ENCODE peak calls at places on chromosome 11, in ten cellular contexts. One of them, this sample, is unnamed. For H3K27me3, the result is how much of the 10 kb centered on the place peaks cover.

GRCh38 chr11:60957188-60957587 is 5.2 kb upstream of the SLC15A3 start:
- DNase-seq in HepG2: no peak
- DNase-seq in lung: no peak
- DNase-seq in transverse colon: no peak
- DNase-seq in upper lobe of right lung: no peak
- DNase-seq in HCT116: no peak
- DNase-seq in CD8-positive, alpha-beta T cell: no peak
- DNase-seq in brain microvascular endothelial cell: peak
- DNase-seq in IMR-90: no peak
- DNase-seq in AG04450: no peak
- DNase-seq in this sample: no peak

GRCh38 chr11:118979434-118979833 is 7.9 kb downstream of the FOXR1 start:
- DNase-seq in AG04450: no peak
- DNase-seq in HepG2: no peak
- DNase-seq in HCT116: no peak
- DNase-seq in upper lobe of right lung: no peak
- DNase-seq in IMR-90: no peak
- DNase-seq in lung: no peak
- DNase-seq in transverse colon: no peak
- DNase-seq in brain microvascular endothelial cell: no peak
- DNase-seq in CD8-positive, alpha-beta T cell: no peak
- DNase-seq in this sample: no peak

GRCh38 chr11:70783821-70784220 is 385.5 kb downstream of the CTTN start:
- DNase-seq in HepG2: no peak
- DNase-seq in HCT116: no peak
- DNase-seq in CD8-positive, alpha-beta T cell: no peak
- DNase-seq in AG04450: no peak
- DNase-seq in upper lobe of right lung: peak
- DNase-seq in transverse colon: no peak
- DNase-seq in lung: no peak
- DNase-seq in brain microvascular endothelial cell: no peak
- DNase-seq in IMR-90: no peak
- DNase-seq in this sample: no peak

GRCh38 chr11:124935548-124936514 is at the start of gene HEPACAM:
- DNase-seq in lung: no peak
- DNase-seq in IMR-90: no peak
- DNase-seq in brain microvascular endothelial cell: no peak
- DNase-seq in upper lobe of right lung: no peak
- DNase-seq in transverse colon: no peak
- DNase-seq in HepG2: peak
- DNase-seq in HCT116: no peak
- DNase-seq in AG04450: no peak
- DNase-seq in CD8-positive, alpha-beta T cell: no peak
- DNase-seq in this sample: no peak

GRCh38 chr11:61893981-61894380 is 2.6 kb upstream of the FADS3 start:
- DNase-seq in IMR-90: peak
- DNase-seq in brain microvascular endothelial cell: peak
- DNase-seq in AG04450: peak
- DNase-seq in upper lobe of right lung: no peak
- DNase-seq in lung: no peak
- DNase-seq in transverse colon: no peak
- DNase-seq in HepG2: no peak
- DNase-seq in CD8-positive, alpha-beta T cell: no peak
- DNase-seq in HCT116: no peak
- DNase-seq in this sample: no peak

GRCh38 chr11:23573430-23573829 is 713.2 kb upstream of the CCDC179 start:
- DNase-seq in IMR-90: peak
- DNase-seq in HepG2: no peak
- DNase-seq in transverse colon: no peak
- DNase-seq in lung: no peak
- DNase-seq in CD8-positive, alpha-beta T cell: no peak
- DNase-seq in HCT116: no peak
- DNase-seq in upper lobe of right lung: no peak
- DNase-seq in brain microvascular endothelial cell: peak
- DNase-seq in AG04450: no peak
- DNase-seq in this sample: no peak

GRCh38 chr11:74380746-74381439 is 17.3 kb downstream of the PGM2L1 start:
- DNase-seq in brain microvascular endothelial cell: peak
- DNase-seq in AG04450: no peak
- DNase-seq in HepG2: no peak
- DNase-seq in upper lobe of right lung: no peak
- DNase-seq in IMR-90: no peak
- DNase-seq in lung: no peak
- DNase-seq in transverse colon: peak
- DNase-seq in CD8-positive, alpha-beta T cell: no peak
- DNase-seq in HCT116: no peak
- DNase-seq in this sample: no peak

GRCh38 chr11:128497057-128497957 is 90.1 kb downstream of the ETS1 start:
- DNase-seq in upper lobe of right lung: no peak
- DNase-seq in HepG2: no peak
- DNase-seq in lung: no peak
- DNase-seq in AG04450: peak
- DNase-seq in transverse colon: no peak
- DNase-seq in IMR-90: peak
- DNase-seq in HCT116: peak
- DNase-seq in brain microvascular endothelial cell: peak
- DNase-seq in CD8-positive, alpha-beta T cell: no peak
- DNase-seq in this sample: peak

GRCh38 chr11:63937713-63938480 is 905 bp upstream of the NAA40 start:
- DNase-seq in transverse colon: peak
- DNase-seq in HCT116: no peak
- DNase-seq in HepG2: no peak
- DNase-seq in AG04450: no peak
- DNase-seq in upper lobe of right lung: no peak
- DNase-seq in CD8-positive, alpha-beta T cell: no peak
- DNase-seq in lung: no peak
- DNase-seq in IMR-90: no peak
- DNase-seq in brain microvascular endothelial cell: no peak
- DNase-seq in this sample: no peak

GRCh38 chr11:17887779-17888178 is 125.1 kb downstream of the SERGEF start:
- DNase-seq in HCT116: no peak
- DNase-seq in upper lobe of right lung: no peak
- DNase-seq in transverse colon: no peak
- DNase-seq in lung: no peak
- DNase-seq in brain microvascular endothelial cell: peak
- DNase-seq in HepG2: no peak
- DNase-seq in CD8-positive, alpha-beta T cell: no peak
- DNase-seq in IMR-90: no peak
- DNase-seq in AG04450: no peak
- DNase-seq in this sample: no peak

DNA sequence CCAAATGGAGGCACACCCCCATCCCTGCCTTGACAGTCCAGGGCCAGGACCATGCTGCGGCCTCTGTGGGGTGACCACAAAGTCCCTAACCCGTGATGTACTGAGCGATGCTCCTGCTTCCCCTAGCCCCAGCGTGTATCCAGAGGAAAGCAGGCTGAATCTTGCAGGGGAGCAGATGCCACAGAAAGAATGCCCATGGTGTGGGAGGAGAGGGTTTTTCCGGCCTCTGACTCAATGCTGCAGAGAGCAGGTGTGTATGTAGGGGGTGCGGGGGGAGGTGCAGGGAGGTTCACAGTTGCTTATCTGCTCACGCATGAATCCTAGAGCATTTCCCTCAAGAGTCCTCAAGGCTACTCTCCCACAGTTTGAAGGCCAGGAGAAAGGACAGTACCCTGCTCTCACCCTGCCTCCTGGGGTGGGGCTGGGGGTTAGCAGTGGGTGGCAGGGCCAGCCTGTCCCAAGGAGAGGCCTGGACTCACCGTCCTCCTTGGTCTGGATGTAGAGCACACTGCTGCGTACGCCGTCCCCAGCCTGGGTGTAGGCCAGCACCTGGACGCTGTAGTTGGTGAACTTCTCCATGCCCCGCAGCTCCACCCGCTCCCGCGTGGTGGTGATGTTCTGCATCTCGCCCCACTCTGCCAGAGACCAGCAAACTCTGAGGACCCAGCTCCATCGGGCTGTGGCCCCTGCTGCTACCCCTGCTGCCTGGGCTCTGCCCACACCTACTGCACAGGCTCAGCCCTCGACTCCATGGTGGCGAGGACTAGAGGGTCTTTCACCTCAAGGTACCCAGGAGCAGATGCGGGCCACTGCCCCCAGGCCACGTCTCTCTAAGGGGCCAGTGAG is 130.8 kb downstream of the CEP164 start:
- DNase-seq in CD8-positive, alpha-beta T cell: no peak
- DNase-seq in HCT116: no peak
- DNase-seq in lung: no peak
- DNase-seq in IMR-90: no peak
- DNase-seq in brain microvascular endothelial cell: no peak
- DNase-seq in upper lobe of right lung: no peak
- DNase-seq in transverse colon: no peak
- DNase-seq in AG04450: no peak
- DNase-seq in HepG2: no peak
- DNase-seq in this sample: no peak
- H3K4me3 ChIP-seq in CD8-positive, alpha-beta T cell: no peak
- H3K4me3 ChIP-seq in HCT116: no peak
- H3K4me3 ChIP-seq in lung: no peak
- H3K4me3 ChIP-seq in IMR-90: no peak
- H3K4me3 ChIP-seq in brain microvascular endothelial cell: no peak
- H3K4me3 ChIP-seq in upper lobe of right lung: no peak
- H3K4me3 ChIP-seq in transverse colon: no peak
- H3K4me3 ChIP-seq in AG04450: no peak
- H3K4me3 ChIP-seq in HepG2: no peak
- H3K4me3 ChIP-seq in this sample: no peak

GRCh38 chr11:102780491-102780918 is at the start of gene MMP10:
- DNase-seq in CD8-positive, alpha-beta T cell: no peak
- DNase-seq in lung: no peak
- DNase-seq in HepG2: peak
- DNase-seq in upper lobe of right lung: no peak
- DNase-seq in brain microvascular endothelial cell: peak
- DNase-seq in HCT116: peak
- DNase-seq in IMR-90: peak
- DNase-seq in transverse colon: no peak
- DNase-seq in AG04450: peak
- DNase-seq in this sample: no peak
- TF ChIP-seq CTCF in CD8-positive, alpha-beta T cell: no peak
- TF ChIP-seq CTCF in lung: no peak
- TF ChIP-seq CTCF in HepG2: peak
- TF ChIP-seq CTCF in upper lobe of right lung: peak
- TF ChIP-seq CTCF in brain microvascular endothelial cell: peak
- TF ChIP-seq CTCF in HCT116: peak
- TF ChIP-seq CTCF in IMR-90: peak
- TF ChIP-seq CTCF in transverse colon: peak
- TF ChIP-seq CTCF in AG04450: peak
- TF ChIP-seq CTCF in this sample: no peak

DNA sequence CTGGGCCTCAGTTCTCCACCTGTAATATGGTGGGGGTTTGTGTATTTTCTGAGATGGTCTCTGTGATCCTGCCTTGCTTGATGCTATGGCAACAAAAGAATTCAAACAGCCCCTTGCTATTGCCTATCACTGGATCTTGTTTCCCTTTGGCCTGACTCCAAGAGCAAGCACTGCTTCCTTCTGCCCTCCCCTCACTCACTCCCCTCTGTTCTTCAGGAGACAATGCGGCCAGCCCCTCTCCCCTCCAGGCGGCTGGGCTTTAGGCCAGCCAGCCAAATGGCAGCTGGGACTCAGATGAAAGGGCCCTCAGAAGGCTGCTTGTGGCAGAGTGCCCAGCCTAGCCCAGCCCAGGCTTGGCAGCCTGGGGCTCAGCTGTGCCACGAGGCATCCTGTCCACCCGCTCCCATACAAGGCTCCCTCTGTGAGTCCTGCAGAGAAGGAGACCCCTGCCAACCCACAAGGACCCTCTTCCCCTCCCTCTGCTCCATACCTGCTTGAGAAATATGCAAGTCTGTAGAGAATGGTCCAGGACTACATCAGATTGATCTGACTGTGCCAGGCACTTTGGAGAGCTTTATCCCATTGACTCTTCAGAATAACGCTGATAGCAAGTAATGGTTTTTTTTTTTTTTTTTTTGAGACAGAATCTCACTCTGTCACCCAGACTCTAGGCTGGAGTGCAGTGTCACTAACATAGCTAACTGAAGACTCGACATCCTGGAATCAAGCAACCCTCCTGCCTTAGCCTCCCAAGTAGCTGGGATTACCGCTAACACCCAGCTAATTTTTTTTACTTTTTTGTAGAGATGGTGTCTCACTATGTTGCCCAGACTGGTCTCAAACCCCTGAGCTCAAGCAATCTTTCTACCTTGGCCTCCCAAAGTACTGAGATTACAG is 7.6 kb upstream of the KCTD14 start:
- DNase-seq in upper lobe of right lung: peak
- DNase-seq in lung: peak
- DNase-seq in AG04450: no peak
- DNase-seq in CD8-positive, alpha-beta T cell: no peak
- DNase-seq in transverse colon: peak
- DNase-seq in brain microvascular endothelial cell: peak
- DNase-seq in IMR-90: peak
- DNase-seq in HCT116: no peak
- DNase-seq in HepG2: peak
- DNase-seq in this sample: peak
- H3K27me3 ChIP-seq in upper lobe of right lung: under half
- H3K27me3 ChIP-seq in lung: under half
- H3K27me3 ChIP-seq in AG04450: under half
- H3K27me3 ChIP-seq in CD8-positive, alpha-beta T cell: under half
- H3K27me3 ChIP-seq in transverse colon: under half
- H3K27me3 ChIP-seq in brain microvascular endothelial cell: under half
- H3K27me3 ChIP-seq in IMR-90: under half
- H3K27me3 ChIP-seq in HCT116: under half
- H3K27me3 ChIP-seq in HepG2: under half
- H3K27me3 ChIP-seq in this sample: under half

GRCh38 chr11:67276821-67277230 is 10.6 kb downstream of the GRK2 start:
- DNase-seq in lung: no peak
- DNase-seq in upper lobe of right lung: peak
- DNase-seq in HepG2: no peak
- DNase-seq in IMR-90: peak
- DNase-seq in transverse colon: peak
- DNase-seq in CD8-positive, alpha-beta T cell: no peak
- DNase-seq in brain microvascular endothelial cell: no peak
- DNase-seq in AG04450: no peak
- DNase-seq in HCT116: no peak
- DNase-seq in this sample: peak

GRCh38 chr11:67279589-67280340 is 9.3 kb upstream of the ANKRD13D start:
- DNase-seq in upper lobe of right lung: peak
- DNase-seq in IMR-90: no peak
- DNase-seq in brain microvascular endothelial cell: no peak
- DNase-seq in HepG2: no peak
- DNase-seq in HCT116: no peak
- DNase-seq in AG04450: no peak
- DNase-seq in lung: no peak
- DNase-seq in CD8-positive, alpha-beta T cell: no peak
- DNase-seq in transverse colon: no peak
- DNase-seq in this sample: peak

GRCh38 chr11:67277231-67277961 is 11.1 kb downstream of the GRK2 start:
- DNase-seq in AG04450: no peak
- DNase-seq in HepG2: no peak
- DNase-seq in brain microvascular endothelial cell: no peak
- DNase-seq in transverse colon: peak
- DNase-seq in lung: peak
- DNase-seq in IMR-90: peak
- DNase-seq in HCT116: no peak
- DNase-seq in CD8-positive, alpha-beta T cell: peak
- DNase-seq in upper lobe of right lung: peak
- DNase-seq in this sample: peak

GRCh38 chr11:67278939-67279588 is 10.0 kb upstream of the ANKRD13D start:
- DNase-seq in CD8-positive, alpha-beta T cell: no peak
- DNase-seq in IMR-90: no peak
- DNase-seq in HepG2: no peak
- DNase-seq in AG04450: no peak
- DNase-seq in transverse colon: no peak
- DNase-seq in HCT116: no peak
- DNase-seq in lung: no peak
- DNase-seq in upper lobe of right lung: peak
- DNase-seq in brain microvascular endothelial cell: no peak
- DNase-seq in this sample: peak

GRCh38 chr11:67278135-67278938 is 10.8 kb upstream of the ANKRD13D start:
- DNase-seq in IMR-90: no peak
- DNase-seq in HCT116: no peak
- DNase-seq in HepG2: no peak
- DNase-seq in lung: no peak
- DNase-seq in AG04450: no peak
- DNase-seq in CD8-positive, alpha-beta T cell: no peak
- DNase-seq in brain microvascular endothelial cell: no peak
- DNase-seq in upper lobe of right lung: peak
- DNase-seq in transverse colon: no peak
- DNase-seq in this sample: peak
- H3K4me3 ChIP-seq in IMR-90: no peak
- H3K4me3 ChIP-seq in HCT116: no peak
- H3K4me3 ChIP-seq in HepG2: no peak
- H3K4me3 ChIP-seq in lung: no peak
- H3K4me3 ChIP-seq in AG04450: no peak
- H3K4me3 ChIP-seq in CD8-positive, alpha-beta T cell: peak
- H3K4me3 ChIP-seq in brain microvascular endothelial cell: no peak
- H3K4me3 ChIP-seq in upper lobe of right lung: peak
- H3K4me3 ChIP-seq in transverse colon: no peak
- H3K4me3 ChIP-seq in this sample: no peak